ENCODE peak calls at places on chromosome 20, in four cellular contexts. One of them, this sample, is unnamed.

GRCh38 chr20:46995561-46996142 is 101.0 kb downstream of the EYA2 start:
- DNase-seq in K562: no peak
- DNase-seq in GM12878: peak; percentile 31
- DNase-seq in endothelial cell of umbilical vein: no peak
- DNase-seq in this sample: no peak

GRCh38 chr20:46545077-46545826 is 5.2 kb downstream of the OCSTAMP start:
- DNase-seq in endothelial cell of umbilical vein: no peak
- DNase-seq in K562: no peak
- DNase-seq in GM12878: no peak
- DNase-seq in this sample: no peak

GRCh38 chr20:57223648-57224489 is 42.6 kb downstream of the BMP7 start:
- DNase-seq in endothelial cell of umbilical vein: no peak
- DNase-seq in K562: no peak
- DNase-seq in GM12878: no peak
- DNase-seq in this sample: no peak

GRCh38 chr20:61736001-61736635 is 329.6 kb downstream of the TAF4 start:
- DNase-seq in K562: no peak
- DNase-seq in GM12878: no peak
- DNase-seq in endothelial cell of umbilical vein: no peak
- DNase-seq in this sample: no peak

GRCh38 chr20:46582648-46583047 is 32.2 kb upstream of the OCSTAMP start:
- DNase-seq in GM12878: no peak
- DNase-seq in K562: no peak
- DNase-seq in endothelial cell of umbilical vein: no peak
- DNase-seq in this sample: no peak

GRCh38 chr20:13683833-13684232 is 45.1 kb upstream of the TASP1 start:
- DNase-seq in K562: no peak
- DNase-seq in GM12878: no peak
- DNase-seq in endothelial cell of umbilical vein: no peak
- DNase-seq in this sample: no peak

GRCh38 chr20:40930561-40930960 is 98.1 kb upstream of the TOP1 start:
- DNase-seq in endothelial cell of umbilical vein: no peak
- DNase-seq in K562: no peak
- DNase-seq in GM12878: no peak
- DNase-seq in this sample: no peak

GRCh38 chr20:36808317-36809257 is 35.0 kb upstream of the DSN1 start:
- DNase-seq in K562: peak; percentile 85
- DNase-seq in endothelial cell of umbilical vein: peak; percentile 36
- DNase-seq in GM12878: no peak
- DNase-seq in this sample: no peak

GRCh38 chr20:53739799-53740785 is 146.5 kb upstream of the ZNF217 start:
- DNase-seq in GM12878: no peak
- DNase-seq in endothelial cell of umbilical vein: no peak
- DNase-seq in K562: no peak
- DNase-seq in this sample: no peak

GRCh38 chr20:63737940-63738686 is 1.5 kb upstream of the SLC2A4RG start:
- DNase-seq in K562: peak; percentile 29
- DNase-seq in endothelial cell of umbilical vein: no peak
- DNase-seq in GM12878: no peak
- DNase-seq in this sample: no peak

DNA sequence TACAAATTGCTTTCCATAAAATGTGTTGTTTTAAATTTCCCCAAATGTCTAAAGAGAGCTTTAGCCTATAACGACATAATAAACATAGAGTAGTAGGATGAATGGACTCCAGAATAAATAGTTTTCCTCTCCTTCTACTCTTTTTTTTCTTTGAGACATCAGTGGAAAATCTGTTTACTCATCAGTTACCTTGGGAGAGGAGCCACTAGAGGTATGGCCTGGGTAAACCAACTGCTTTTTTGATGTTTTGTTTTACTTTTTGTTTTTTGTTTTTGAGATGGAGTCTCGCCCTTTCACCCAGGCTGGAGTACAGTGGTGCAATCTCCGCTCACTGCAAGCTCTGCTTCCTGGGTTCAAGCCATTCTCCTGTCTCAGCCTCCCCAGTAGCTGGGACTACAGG is 8.3 kb upstream of the TGM3 start:
- DNase-seq in K562: no peak
- DNase-seq in GM12878: no peak
- DNase-seq in endothelial cell of umbilical vein: no peak
- DNase-seq in this sample: no peak
- TF ChIP-seq POLR2AphosphoS5 in K562: no peak
- TF ChIP-seq POLR2AphosphoS5 in GM12878: no peak
- TF ChIP-seq POLR2AphosphoS5 in endothelial cell of umbilical vein: no peak
- TF ChIP-seq POLR2AphosphoS5 in this sample: no peak

GRCh38 chr20:49279677-49280462 is 2.0 kb upstream of the ZNFX1 start:
- DNase-seq in GM12878: no peak
- DNase-seq in endothelial cell of umbilical vein: no peak
- DNase-seq in K562: no peak
- DNase-seq in this sample: no peak

GRCh38 chr20:49282584-49283171 is 4.8 kb upstream of the ZNFX1 start:
- DNase-seq in K562: no peak
- DNase-seq in GM12878: no peak
- DNase-seq in endothelial cell of umbilical vein: no peak
- DNase-seq in this sample: no peak

GRCh38 chr20:49280463-49281058 is 2.7 kb upstream of the ZNFX1 start:
- DNase-seq in endothelial cell of umbilical vein: no peak
- DNase-seq in K562: no peak
- DNase-seq in GM12878: no peak
- DNase-seq in this sample: no peak

GRCh38 chr20:49281913-49282467 is 4.1 kb upstream of the ZNFX1 start:
- DNase-seq in endothelial cell of umbilical vein: no peak
- DNase-seq in GM12878: no peak
- DNase-seq in K562: no peak
- DNase-seq in this sample: no peak

DNA sequence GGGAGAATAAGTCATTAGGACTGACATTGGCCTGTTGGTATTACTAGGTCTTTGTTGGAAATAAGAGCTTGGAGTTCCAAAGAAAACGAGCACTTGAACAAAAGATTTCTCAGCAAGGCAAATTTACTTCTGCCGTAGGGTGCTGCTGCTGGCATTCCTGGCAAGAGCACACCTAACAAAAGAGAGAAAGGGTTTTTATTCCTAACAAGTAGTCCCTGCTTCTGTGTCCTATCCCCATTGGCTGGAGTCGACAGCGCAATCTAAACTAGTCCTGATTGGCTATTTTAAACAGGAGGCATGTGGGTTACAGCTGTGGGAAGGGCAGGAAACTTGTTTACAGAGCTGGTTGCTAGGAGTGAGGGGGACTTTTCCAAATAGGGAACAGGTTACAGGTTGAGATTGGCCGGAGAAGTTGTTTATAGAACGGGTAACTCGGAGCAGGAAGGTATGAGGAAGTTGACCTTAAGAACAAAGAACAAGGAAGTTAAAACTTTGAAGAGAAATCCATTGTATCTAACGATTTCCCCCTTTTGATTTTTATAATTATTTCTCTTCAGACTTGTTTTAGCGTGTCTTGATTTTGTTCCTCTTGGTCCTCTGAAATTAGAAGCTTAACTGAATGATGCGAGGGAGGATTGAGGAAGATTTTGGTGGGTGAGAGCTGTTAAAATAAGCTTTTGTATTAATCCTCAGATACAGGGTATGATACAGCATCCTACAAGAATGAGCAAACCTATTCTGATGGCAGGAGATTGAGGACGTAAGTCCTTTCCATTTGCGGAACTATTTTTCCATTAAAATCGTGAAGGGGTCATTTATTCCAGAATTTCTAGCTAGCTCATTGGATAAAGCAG is 3.4 kb upstream of the ZNFX1 start:
- DNase-seq in GM12878: no peak
- DNase-seq in endothelial cell of umbilical vein: peak; percentile 75
- DNase-seq in K562: peak; percentile 54
- DNase-seq in this sample: no peak
- H3K9ac ChIP-seq in GM12878: peak overlapping the region; percentile 98
- H3K9ac ChIP-seq in endothelial cell of umbilical vein: peak overlapping the region; percentile 94
- H3K9ac ChIP-seq in K562: peak overlapping the region; percentile 99
- H3K9ac ChIP-seq in this sample: peak overlapping the region; percentile 100

GRCh38 chr20:20411841-20412240 is 43.9 kb downstream of the INSM1 start:
- DNase-seq in GM12878: no peak
- DNase-seq in endothelial cell of umbilical vein: no peak
- DNase-seq in K562: no peak
- DNase-seq in this sample: no peak
- TF ChIP-seq EZH2 in GM12878: no peak
- TF ChIP-seq EZH2 in endothelial cell of umbilical vein: no peak
- TF ChIP-seq EZH2 in K562: no peak
- TF ChIP-seq EZH2 in this sample: no peak

GRCh38 chr20:51374961-51375360 is 167.6 kb downstream of the NFATC2 start:
- DNase-seq in endothelial cell of umbilical vein: no peak
- DNase-seq in K562: no peak
- DNase-seq in GM12878: no peak
- DNase-seq in this sample: no peak

GRCh38 chr20:51375561-51375960 is 167.0 kb downstream of the NFATC2 start:
- DNase-seq in GM12878: no peak
- DNase-seq in endothelial cell of umbilical vein: no peak
- DNase-seq in K562: no peak
- DNase-seq in this sample: no peak

GRCh38 chr20:51372176-51372803 is 170.2 kb downstream of the NFATC2 start:
- DNase-seq in GM12878: no peak
- DNase-seq in K562: peak; percentile 72
- DNase-seq in endothelial cell of umbilical vein: peak; percentile 73
- DNase-seq in this sample: no peak

GRCh38 chr20:51372966-51373365 is 169.6 kb downstream of the NFATC2 start:
- DNase-seq in endothelial cell of umbilical vein: no peak
- DNase-seq in K562: no peak
- DNase-seq in GM12878: no peak
- DNase-seq in this sample: no peak

DNA sequence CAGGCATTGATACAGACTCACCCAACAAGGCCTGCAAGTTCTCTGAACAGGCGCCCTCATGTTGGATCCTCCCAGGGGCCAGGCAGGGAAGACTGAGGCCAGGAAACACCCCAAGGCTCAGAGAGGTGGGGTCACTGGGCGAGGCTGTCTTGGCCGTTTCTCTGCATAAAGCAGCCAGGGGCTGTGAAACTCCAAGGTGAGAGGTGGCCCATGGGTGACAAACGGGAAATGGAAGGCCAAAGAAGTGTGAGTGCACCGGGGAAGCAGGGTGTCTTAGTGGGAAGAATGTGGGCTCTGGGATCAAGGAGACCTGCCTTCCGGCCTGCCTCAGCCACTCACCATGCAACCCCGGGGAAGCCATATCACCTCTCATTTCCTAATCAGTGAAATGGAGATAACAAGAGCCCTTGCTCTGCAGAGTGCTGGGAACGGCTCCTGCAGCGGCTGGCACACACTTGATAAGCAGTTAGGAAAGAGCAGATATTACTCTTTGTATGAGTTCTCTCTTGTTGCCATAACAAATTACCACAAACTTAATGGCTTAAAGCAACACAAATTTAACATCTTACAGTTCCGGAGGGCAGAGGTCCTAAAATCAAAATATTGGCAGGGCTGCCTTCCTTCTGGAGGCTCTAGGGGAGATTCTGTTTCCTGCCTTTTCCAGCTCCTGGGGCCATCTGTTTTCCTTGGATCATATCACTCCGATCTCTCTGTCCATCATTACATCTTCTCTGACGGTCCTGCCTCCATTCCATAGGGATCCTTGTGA is 168.6 kb downstream of the NFATC2 start:
- DNase-seq in K562: peak; percentile 69
- DNase-seq in GM12878: no peak
- DNase-seq in endothelial cell of umbilical vein: peak; percentile 96
- DNase-seq in this sample: no peak
- TF ChIP-seq POLR2AphosphoS5 in K562: peak; percentile 70
- TF ChIP-seq POLR2AphosphoS5 in GM12878: no peak
- TF ChIP-seq POLR2AphosphoS5 in endothelial cell of umbilical vein: peak; percentile 81
- TF ChIP-seq POLR2AphosphoS5 in this sample: no peak

GRCh38 chr20:31568041-31568731 is 36.9 kb upstream of the ID1 start:
- DNase-seq in GM12878: no peak
- DNase-seq in K562: no peak
- DNase-seq in endothelial cell of umbilical vein: peak; percentile 43
- DNase-seq in this sample: no peak

GRCh38 chr20:31566332-31566657 is 38.8 kb upstream of the ID1 start:
- DNase-seq in endothelial cell of umbilical vein: no peak
- DNase-seq in K562: no peak
- DNase-seq in GM12878: no peak
- DNase-seq in this sample: no peak

GRCh38 chr20:31567380-31567720 is 37.7 kb upstream of the ID1 start:
- DNase-seq in K562: no peak
- DNase-seq in GM12878: no peak
- DNase-seq in endothelial cell of umbilical vein: no peak
- DNase-seq in this sample: no peak

GRCh38 chr20:31565699-31566331 is 39.3 kb upstream of the ID1 start:
- DNase-seq in GM12878: no peak
- DNase-seq in endothelial cell of umbilical vein: no peak
- DNase-seq in K562: no peak
- DNase-seq in this sample: no peak

GRCh38 chr20:31566658-31567379 is 38.3 kb upstream of the ID1 start:
- DNase-seq in K562: peak; percentile 49
- DNase-seq in endothelial cell of umbilical vein: no peak
- DNase-seq in GM12878: no peak
- DNase-seq in this sample: no peak
- H3K9ac ChIP-seq in K562: no peak overlapping the region
- H3K9ac ChIP-seq in endothelial cell of umbilical vein: no peak overlapping the region
- H3K9ac ChIP-seq in GM12878: no peak overlapping the region
- H3K9ac ChIP-seq in this sample: no peak overlapping the region

GRCh38 chr20:44746367-44747165 is 901 bp downstream of the KCNK15 start:
- DNase-seq in K562: no peak
- DNase-seq in endothelial cell of umbilical vein: no peak
- DNase-seq in GM12878: no peak
- DNase-seq in this sample: no peak
- TF ChIP-seq EZH2 in K562: no peak
- TF ChIP-seq EZH2 in endothelial cell of umbilical vein: no peak
- TF ChIP-seq EZH2 in GM12878: no peak
- TF ChIP-seq EZH2 in this sample: no peak

DNA sequence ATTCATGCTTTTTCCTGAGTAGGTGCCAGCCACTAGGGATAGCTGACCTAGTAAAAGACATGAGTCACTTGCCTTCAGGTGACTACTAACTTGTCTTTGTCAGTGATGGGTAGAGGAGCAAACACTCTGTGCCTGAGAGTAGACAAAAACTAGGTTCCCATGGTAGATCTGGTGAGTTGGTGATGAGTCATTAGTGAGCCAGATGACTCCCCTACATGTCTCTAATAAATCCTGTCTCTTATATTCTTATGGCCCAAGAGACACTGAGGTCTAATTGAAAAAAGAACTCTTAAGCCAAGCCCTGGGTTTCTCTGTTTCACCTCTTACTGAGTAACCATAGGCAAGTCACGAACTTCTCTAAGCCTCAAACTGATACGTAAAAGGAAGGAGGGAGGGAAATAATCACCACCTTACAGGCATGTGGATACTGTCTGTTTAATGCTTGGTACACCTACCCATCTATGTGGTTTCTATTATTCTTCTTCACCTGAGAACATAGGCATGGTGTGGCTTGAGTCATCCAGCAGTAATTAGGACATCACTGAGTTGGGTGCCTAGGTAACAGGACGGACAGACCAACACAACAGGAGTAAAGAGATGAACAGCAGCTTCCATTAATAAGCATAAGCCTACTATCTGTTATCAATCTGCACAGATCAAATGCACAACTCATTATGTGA is 20.3 kb downstream of the TTPAL start:
- DNase-seq in endothelial cell of umbilical vein: peak; percentile 48
- DNase-seq in K562: no peak
- DNase-seq in GM12878: no peak
- DNase-seq in this sample: no peak
- TF ChIP-seq POLR2AphosphoS5 in endothelial cell of umbilical vein: no peak
- TF ChIP-seq POLR2AphosphoS5 in K562: no peak
- TF ChIP-seq POLR2AphosphoS5 in GM12878: no peak
- TF ChIP-seq POLR2AphosphoS5 in this sample: no peak

This sample was measured in SK-N-MC.